ENCODE peak calls at places on chromosomes 2 and 18, in eight cellular contexts. One of them, this sample, is unnamed.
A peak's percentile ranks its signal among the peaks of the same experiment; 100 is the strongest.

GRCh38 chr2:62723253-62723652 is 17.7 kb downstream of the EHBP1 start:
- DNase-seq in upper lobe of right lung: no peak
- DNase-seq in fibroblast of the aortic adventitia: no peak
- DNase-seq in AG04450: no peak
- DNase-seq in upper lobe of left lung: no peak
- DNase-seq in choroid plexus epithelial cell: no peak
- DNase-seq in K562: no peak
- DNase-seq in GM23338: no peak
- DNase-seq in this sample: no peak

GRCh38 chr2:222052934-222053367 is 245.8 kb downstream of the PAX3 start:
- DNase-seq in GM23338: peak; percentile 92
- DNase-seq in fibroblast of the aortic adventitia: no peak
- DNase-seq in AG04450: no peak
- DNase-seq in K562: no peak
- DNase-seq in choroid plexus epithelial cell: no peak
- DNase-seq in upper lobe of left lung: no peak
- DNase-seq in upper lobe of right lung: no peak
- DNase-seq in this sample: no peak

GRCh38 chr18:26356045-26356785 is 130.0 kb downstream of the TAF4B start:
- DNase-seq in fibroblast of the aortic adventitia: no peak
- DNase-seq in GM23338: no peak
- DNase-seq in upper lobe of right lung: no peak
- DNase-seq in K562: no peak
- DNase-seq in AG04450: no peak
- DNase-seq in choroid plexus epithelial cell: no peak
- DNase-seq in upper lobe of left lung: no peak
- DNase-seq in this sample: no peak

GRCh38 chr18:31965331-31965970 is 22.5 kb upstream of the TRAPPC8 start:
- DNase-seq in choroid plexus epithelial cell: no peak
- DNase-seq in AG04450: no peak
- DNase-seq in fibroblast of the aortic adventitia: no peak
- DNase-seq in upper lobe of right lung: no peak
- DNase-seq in upper lobe of left lung: no peak
- DNase-seq in K562: no peak
- DNase-seq in GM23338: no peak
- DNase-seq in this sample: no peak

GRCh38 chr2:241151934-241152660 is 1.8 kb downstream of the PPP1R7 start:
- DNase-seq in fibroblast of the aortic adventitia: peak; percentile 7
- DNase-seq in GM23338: peak; percentile 40
- DNase-seq in AG04450: no peak
- DNase-seq in choroid plexus epithelial cell: no peak
- DNase-seq in K562: no peak
- DNase-seq in upper lobe of right lung: no peak
- DNase-seq in upper lobe of left lung: no peak
- DNase-seq in this sample: no peak

GRCh38 chr18:24011095-24011917 is 3.2 kb upstream of the TTC39C start:
- DNase-seq in choroid plexus epithelial cell: no peak
- DNase-seq in K562: no peak
- DNase-seq in upper lobe of left lung: no peak
- DNase-seq in AG04450: no peak
- DNase-seq in fibroblast of the aortic adventitia: no peak
- DNase-seq in upper lobe of right lung: no peak
- DNase-seq in GM23338: no peak
- DNase-seq in this sample: no peak

GRCh38 chr2:46230115-46230571 is 67.1 kb upstream of the EPAS1 start:
- DNase-seq in K562: no peak
- DNase-seq in choroid plexus epithelial cell: peak; percentile 19
- DNase-seq in upper lobe of right lung: peak; percentile 81
- DNase-seq in fibroblast of the aortic adventitia: no peak
- DNase-seq in upper lobe of left lung: peak; percentile 69
- DNase-seq in AG04450: no peak
- DNase-seq in GM23338: peak; percentile 34
- DNase-seq in this sample: no peak

GRCh38 chr18:6633370-6633769 is 96.1 kb upstream of the ARHGAP28 start:
- DNase-seq in upper lobe of left lung: no peak
- DNase-seq in GM23338: peak; percentile 63
- DNase-seq in upper lobe of right lung: no peak
- DNase-seq in AG04450: no peak
- DNase-seq in fibroblast of the aortic adventitia: no peak
- DNase-seq in K562: no peak
- DNase-seq in choroid plexus epithelial cell: peak; percentile 23
- DNase-seq in this sample: no peak

GRCh38 chr2:66481100-66481549 is 46.2 kb downstream of the MEIS1 start:
- DNase-seq in upper lobe of left lung: no peak
- DNase-seq in fibroblast of the aortic adventitia: peak; percentile 86
- DNase-seq in AG04450: peak; percentile 26
- DNase-seq in GM23338: peak; percentile 78
- DNase-seq in upper lobe of right lung: no peak
- DNase-seq in K562: peak; percentile 76
- DNase-seq in choroid plexus epithelial cell: peak; percentile 43
- DNase-seq in this sample: no peak

GRCh38 chr18:13485182-13485581 is 241.2 kb downstream of the FAM210A start:
- DNase-seq in choroid plexus epithelial cell: no peak
- DNase-seq in K562: no peak
- DNase-seq in upper lobe of right lung: no peak
- DNase-seq in GM23338: no peak
- DNase-seq in upper lobe of left lung: no peak
- DNase-seq in fibroblast of the aortic adventitia: no peak
- DNase-seq in AG04450: no peak
- DNase-seq in this sample: no peak

GRCh38 chr18:24514439-24514838 is 54.0 kb downstream of the HRH4 start:
- DNase-seq in AG04450: no peak
- DNase-seq in fibroblast of the aortic adventitia: peak; percentile 38
- DNase-seq in upper lobe of left lung: no peak
- DNase-seq in upper lobe of right lung: no peak
- DNase-seq in choroid plexus epithelial cell: peak; percentile 44
- DNase-seq in K562: peak; percentile 63
- DNase-seq in GM23338: peak; percentile 88
- DNase-seq in this sample: no peak

GRCh38 chr2:205746408-205746785 is 64.1 kb downstream of the NRP2 start:
- DNase-seq in AG04450: no peak
- DNase-seq in upper lobe of right lung: peak; percentile 70
- DNase-seq in K562: no peak
- DNase-seq in fibroblast of the aortic adventitia: no peak
- DNase-seq in GM23338: no peak
- DNase-seq in choroid plexus epithelial cell: no peak
- DNase-seq in upper lobe of left lung: peak; percentile 76
- DNase-seq in this sample: no peak

GRCh38 chr18:32049393-32050161 is 31.0 kb downstream of the RNF125 start:
- DNase-seq in upper lobe of right lung: peak; percentile 73
- DNase-seq in choroid plexus epithelial cell: no peak
- DNase-seq in GM23338: no peak
- DNase-seq in AG04450: no peak
- DNase-seq in K562: no peak
- DNase-seq in fibroblast of the aortic adventitia: peak; percentile 4
- DNase-seq in upper lobe of left lung: peak; percentile 66
- DNase-seq in this sample: no peak

GRCh38 chr2:215917953-215918620 is 95.3 kb downstream of the MREG start:
- DNase-seq in choroid plexus epithelial cell: peak; percentile 72
- DNase-seq in GM23338: no peak
- DNase-seq in upper lobe of right lung: no peak
- DNase-seq in fibroblast of the aortic adventitia: peak; percentile 65
- DNase-seq in upper lobe of left lung: no peak
- DNase-seq in AG04450: no peak
- DNase-seq in K562: no peak
- DNase-seq in this sample: no peak

GRCh38 chr2:203730076-203730729 is 23.8 kb downstream of the CD28 start:
- DNase-seq in upper lobe of left lung: no peak
- DNase-seq in AG04450: peak; percentile 21
- DNase-seq in K562: no peak
- DNase-seq in fibroblast of the aortic adventitia: peak; percentile 25
- DNase-seq in upper lobe of right lung: no peak
- DNase-seq in GM23338: no peak
- DNase-seq in choroid plexus epithelial cell: peak; percentile 62
- DNase-seq in this sample: no peak

GRCh38 chr2:172106128-172106961 is 3.6 kb upstream of the DLX2 start:
- DNase-seq in choroid plexus epithelial cell: no peak
- DNase-seq in K562: peak; percentile 53
- DNase-seq in GM23338: peak; percentile 79
- DNase-seq in upper lobe of left lung: no peak
- DNase-seq in fibroblast of the aortic adventitia: peak; percentile 55
- DNase-seq in AG04450: no peak
- DNase-seq in upper lobe of right lung: no peak
- DNase-seq in this sample: peak; percentile 47

GRCh38 chr18:8197510-8197909 is 411.7 kb upstream of the RAB12 start:
- DNase-seq in fibroblast of the aortic adventitia: no peak
- DNase-seq in K562: no peak
- DNase-seq in upper lobe of left lung: no peak
- DNase-seq in GM23338: no peak
- DNase-seq in choroid plexus epithelial cell: no peak
- DNase-seq in upper lobe of right lung: no peak
- DNase-seq in AG04450: no peak
- DNase-seq in this sample: no peak

GRCh38 chr2:24493713-24494112 is 2.7 kb downstream of the NCOA1 start:
- DNase-seq in K562: no peak
- DNase-seq in upper lobe of right lung: no peak
- DNase-seq in choroid plexus epithelial cell: peak; percentile 29
- DNase-seq in fibroblast of the aortic adventitia: peak; percentile 25
- DNase-seq in GM23338: no peak
- DNase-seq in upper lobe of left lung: no peak
- DNase-seq in AG04450: no peak
- DNase-seq in this sample: no peak

GRCh38 chr2:176272870-176273269 is 3.6 kb downstream of the MTX2 start:
- DNase-seq in GM23338: no peak
- DNase-seq in upper lobe of left lung: no peak
- DNase-seq in choroid plexus epithelial cell: no peak
- DNase-seq in K562: peak; percentile 33
- DNase-seq in AG04450: no peak
- DNase-seq in fibroblast of the aortic adventitia: no peak
- DNase-seq in upper lobe of right lung: no peak
- DNase-seq in this sample: no peak

GRCh38 chr2:176268976-176269318 is 295 bp upstream of the MTX2 start:
- DNase-seq in fibroblast of the aortic adventitia: no peak
- DNase-seq in K562: no peak
- DNase-seq in AG04450: no peak
- DNase-seq in upper lobe of left lung: no peak
- DNase-seq in upper lobe of right lung: no peak
- DNase-seq in GM23338: no peak
- DNase-seq in choroid plexus epithelial cell: no peak
- DNase-seq in this sample: no peak

GRCh38 chr2:176270100-176270750 is 983 bp downstream of the MTX2 start:
- DNase-seq in fibroblast of the aortic adventitia: no peak
- DNase-seq in GM23338: no peak
- DNase-seq in choroid plexus epithelial cell: no peak
- DNase-seq in upper lobe of right lung: no peak
- DNase-seq in upper lobe of left lung: no peak
- DNase-seq in AG04450: no peak
- DNase-seq in K562: no peak
- DNase-seq in this sample: no peak

DNA sequence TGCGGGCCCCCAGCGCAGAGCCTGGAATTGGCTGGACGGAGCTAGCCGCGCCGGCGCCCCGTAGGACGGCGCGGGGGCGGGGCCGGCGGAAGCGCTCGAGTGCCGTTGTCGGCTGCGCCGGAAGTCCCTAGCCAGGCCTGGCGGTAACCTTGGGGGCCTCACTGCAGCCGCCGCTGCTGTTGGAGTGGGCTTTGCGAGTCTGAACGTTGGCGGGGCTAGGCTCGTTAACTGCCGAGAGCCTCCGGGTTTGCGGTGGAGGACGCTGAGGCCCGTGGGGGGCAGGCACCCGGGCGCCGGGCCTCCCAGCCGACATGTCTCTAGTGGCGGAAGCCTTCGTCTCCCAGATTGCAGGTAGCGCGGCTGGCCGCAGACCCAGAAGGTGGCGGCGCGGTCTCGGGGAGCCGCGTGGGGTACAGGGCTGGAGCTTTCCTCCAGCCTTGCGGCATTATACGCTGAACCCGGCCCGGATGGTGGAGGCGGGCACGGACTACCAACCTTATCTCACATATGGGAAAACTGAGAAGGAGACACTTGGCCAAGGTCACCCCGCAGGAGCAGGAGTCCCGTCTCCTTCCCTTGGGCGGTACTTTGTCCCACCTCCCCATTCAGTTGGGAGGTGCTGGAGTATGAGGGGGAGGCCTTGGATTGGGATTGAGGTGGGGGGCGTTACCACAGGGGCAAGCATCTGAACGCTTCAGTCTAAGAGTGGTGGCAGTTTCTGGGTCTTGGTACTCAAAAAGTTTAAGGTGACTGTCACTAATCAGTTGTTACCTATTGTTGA is at the start of gene MTX2:
- DNase-seq in K562: peak; percentile 89
- DNase-seq in fibroblast of the aortic adventitia: peak; percentile 55
- DNase-seq in choroid plexus epithelial cell: peak; percentile 67
- DNase-seq in upper lobe of left lung: peak; percentile 65
- DNase-seq in AG04450: peak; percentile 18
- DNase-seq in upper lobe of right lung: peak; percentile 92
- DNase-seq in GM23338: peak; percentile 92
- DNase-seq in this sample: peak; percentile 63
- TF ChIP-seq CTCF in K562: no peak
- TF ChIP-seq CTCF in fibroblast of the aortic adventitia: peak; percentile 4
- TF ChIP-seq CTCF in choroid plexus epithelial cell: peak; percentile 22
- TF ChIP-seq CTCF in upper lobe of left lung: peak; percentile 43
- TF ChIP-seq CTCF in AG04450: no peak
- TF ChIP-seq CTCF in upper lobe of right lung: peak; percentile 16
- TF ChIP-seq CTCF in GM23338: no peak
- TF ChIP-seq CTCF in this sample: no peak

GRCh38 chr2:116952254-116952653 is 862.2 kb upstream of the DDX18 start:
- DNase-seq in GM23338: peak; percentile 49
- DNase-seq in choroid plexus epithelial cell: no peak
- DNase-seq in K562: no peak
- DNase-seq in upper lobe of left lung: no peak
- DNase-seq in AG04450: no peak
- DNase-seq in fibroblast of the aortic adventitia: no peak
- DNase-seq in upper lobe of right lung: no peak
- DNase-seq in this sample: no peak
- TF ChIP-seq CTCF in GM23338: peak; percentile 74
- TF ChIP-seq CTCF in choroid plexus epithelial cell: no peak
- TF ChIP-seq CTCF in K562: no peak
- TF ChIP-seq CTCF in upper lobe of left lung: no peak
- TF ChIP-seq CTCF in AG04450: no peak
- TF ChIP-seq CTCF in fibroblast of the aortic adventitia: no peak
- TF ChIP-seq CTCF in upper lobe of right lung: no peak
- TF ChIP-seq CTCF in this sample: no peak

DNA sequence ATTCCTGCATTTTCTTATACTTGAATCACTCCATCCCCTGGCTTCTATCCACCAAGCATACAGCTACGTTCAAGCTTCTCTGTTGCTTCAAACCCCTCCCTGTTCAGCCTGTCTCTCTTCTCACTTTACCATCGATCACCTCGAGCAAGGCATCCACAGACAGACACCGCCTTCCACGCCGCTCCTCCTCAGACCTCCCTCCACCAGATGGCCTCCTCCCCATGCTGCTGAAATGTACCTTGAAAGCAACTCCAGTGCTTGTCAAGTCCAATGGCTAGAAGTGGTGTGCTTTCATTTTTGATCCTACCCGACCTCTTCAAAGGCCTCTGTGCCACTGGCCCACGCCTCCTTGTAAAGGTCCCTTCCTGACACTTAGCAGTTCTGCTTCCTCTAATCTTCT is 131.3 kb upstream of the ACAA2 start:
- DNase-seq in K562: peak; percentile 5
- DNase-seq in upper lobe of right lung: no peak
- DNase-seq in GM23338: peak; percentile 17
- DNase-seq in fibroblast of the aortic adventitia: peak; percentile 11
- DNase-seq in choroid plexus epithelial cell: peak; percentile 31
- DNase-seq in AG04450: no peak
- DNase-seq in upper lobe of left lung: no peak
- DNase-seq in this sample: no peak
- TF ChIP-seq CTCF in K562: peak; percentile 37
- TF ChIP-seq CTCF in upper lobe of right lung: no peak
- TF ChIP-seq CTCF in GM23338: no peak
- TF ChIP-seq CTCF in fibroblast of the aortic adventitia: peak; percentile 18
- TF ChIP-seq CTCF in choroid plexus epithelial cell: peak; percentile 47
- TF ChIP-seq CTCF in AG04450: no peak
- TF ChIP-seq CTCF in upper lobe of left lung: no peak
- TF ChIP-seq CTCF in this sample: no peak

GRCh38 chr18:655445-655844 is 2.0 kb upstream of the TYMS start:
- DNase-seq in GM23338: no peak
- DNase-seq in upper lobe of right lung: no peak
- DNase-seq in AG04450: no peak
- DNase-seq in upper lobe of left lung: no peak
- DNase-seq in K562: no peak
- DNase-seq in fibroblast of the aortic adventitia: no peak
- DNase-seq in choroid plexus epithelial cell: no peak
- DNase-seq in this sample: no peak
- TF ChIP-seq CTCF in GM23338: no peak
- TF ChIP-seq CTCF in upper lobe of right lung: no peak
- TF ChIP-seq CTCF in AG04450: no peak
- TF ChIP-seq CTCF in upper lobe of left lung: no peak
- TF ChIP-seq CTCF in K562: no peak
- TF ChIP-seq CTCF in fibroblast of the aortic adventitia: no peak
- TF ChIP-seq CTCF in choroid plexus epithelial cell: no peak
- TF ChIP-seq CTCF in this sample: no peak